ENCODE peak calls at places on chromosomes 6 and 20, in five cellular contexts. P is prostate gland, B is Peyer's patch, E is uterus, K is cardiac muscle cell. Z is an unnamed sample. For H3K4me1, the result is how much of the 10 kb centered on the place peaks cover.

GRCh38 chr6:106369739-106370138 is 9.2 kb downstream of the CRYBG1 start:
- DNase-seq in B (no peak), K (no peak), P (no peak), E (no peak), Z (no peak)

GRCh38 chr6:107807186-107807585 is 16.9 kb downstream of the SCML4 start:
- DNase-seq in E (no peak), B (no peak), P (no peak), K (no peak), Z (no peak)

GRCh38 chr20:54468082-54468481 is 7.3 kb upstream of the DOK5 start:
- DNase-seq in E (no peak), P (no peak), K (peak), B (no peak), Z (no peak)

GRCh38 chr6:31940256-31940664 is 5.6 kb upstream of the CFB start:
- DNase-seq in P (no peak), E (no peak), K (no peak), B (no peak), Z (no peak)

GRCh38 chr6:47238456-47238995 is 71.2 kb downstream of the TNFRSF21 start:
- DNase-seq in B (no peak), E (no peak), P (no peak), K (peak), Z (no peak)

GRCh38 chr20:28562510-28562898 is 2695.0 kb upstream of the DEFB115 start:
- DNase-seq in K (peak), B (no peak), E (no peak), P (no peak), Z (peak)

GRCh38 chr6:6583836-6584235 is 4.7 kb upstream of the LY86 start:
- DNase-seq in E (no peak), B (no peak), P (no peak), K (no peak), Z (no peak)

GRCh38 chr20:44057698-44058675 is 129.0 kb downstream of the JPH2 start:
- DNase-seq in B (no peak), P (no peak), E (no peak), K (peak), Z (no peak)

GRCh38 chr20:45012682-45013302 is 46.5 kb downstream of the STK4 start:
- DNase-seq in B (no peak), E (no peak), P (no peak), K (peak), Z (peak)

GRCh38 chr20:610130-611046 is at the start of gene TCF15:
- DNase-seq in P (no peak), B (no peak), E (no peak), K (peak), Z (no peak)

GRCh38 chr6:40779399-40779798 is 192.2 kb upstream of the LRFN2 start:
- DNase-seq in K (no peak), B (no peak), P (no peak), E (no peak), Z (no peak)

GRCh38 chr6:24836116-24836515 is 37.4 kb upstream of the ARMH2 start:
- DNase-seq in K (peak), P (peak), E (no peak), B (no peak), Z (no peak)

GRCh38 chr20:35831029-35831428 is 59.2 kb downstream of the PHF20 start:
- DNase-seq in K (no peak), E (no peak), B (no peak), P (no peak), Z (no peak)

GRCh38 chr20:58048096-58048702 is 180.3 kb downstream of the ANKRD60 start:
- DNase-seq in K (peak), B (no peak), P (peak), E (no peak), Z (peak)

GRCh38 chr20:38847840-38848239 is 42.3 kb downstream of the PPP1R16B start:
- DNase-seq in B (no peak), P (no peak), K (no peak), E (no peak), Z (no peak)

GRCh38 chr6:148303616-148304015 is 39.0 kb upstream of the SASH1 start:
- DNase-seq in B (no peak), E (no peak), P (no peak), K (no peak), Z (no peak)

GRCh38 chr6:108134213-108134973 is 31.4 kb upstream of the NR2E1 start:
- DNase-seq in P (no peak), K (no peak), B (no peak), E (no peak), Z (peak)

GRCh38 chr20:35506872-35507638 is 22.4 kb downstream of the C20orf173 start:
- DNase-seq in K (no peak), B (no peak), E (no peak), P (no peak), Z (no peak)

GRCh38 chr20:35122787-35123405 is 24.2 kb downstream of the EDEM2 start:
- DNase-seq in E (no peak), P (no peak), B (no peak), K (no peak), Z (no peak)

GRCh38 chr6:111844376-111844775 is 28.9 kb downstream of the FYN start:
- DNase-seq in B (no peak), E (no peak), P (no peak), K (no peak), Z (no peak)

GRCh38 chr6:138035070-138035469 is 72.1 kb downstream of the PERP start:
- DNase-seq in E (no peak), P (peak), B (no peak), K (no peak), Z (no peak)

GRCh38 chr20:35546127-35546526 is 4.2 kb downstream of the ERGIC3 start:
- DNase-seq in B (no peak), K (no peak), E (no peak), P (no peak), Z (no peak)

GRCh38 chr6:132569170-132569569 is 952 bp upstream of the TAAR6 start:
- DNase-seq in E (no peak), P (no peak), B (no peak), K (no peak), Z (no peak)

GRCh38 chr6:1611322-1611571 is 1.5 kb downstream of the FOXC1 start:
- DNase-seq in P (no peak), E (no peak), B (no peak), K (peak), Z (peak)

GRCh38 chr6:80674669-80675068 is 568.2 kb downstream of the BCKDHB start:
- DNase-seq in P (no peak), E (no peak), B (no peak), K (no peak), Z (no peak)

GRCh38 chr20:5316188-5317158 is at the start of gene PROKR2:
- DNase-seq in B (no peak), K (peak), P (no peak), E (no peak), Z (no peak)

GRCh38 chr20:56581701-56582100 is 47.4 kb upstream of the TFAP2C start:
- DNase-seq in P (no peak), E (no peak), K (no peak), B (no peak), Z (no peak)

GRCh38 chr20:44176833-44177533 is 10.0 kb downstream of the JPH2 start:
- DNase-seq in B (no peak), P (no peak), E (no peak), K (no peak), Z (peak)

GRCh38 chr6:82131441-82131840 is 116.1 kb downstream of the IBTK start:
- DNase-seq in B (no peak), P (no peak), K (no peak), E (no peak), Z (no peak)

GRCh38 chr6:109296305-109296915 is 85.9 kb downstream of the CD164 start:
- DNase-seq in E (no peak), P (peak), K (no peak), B (no peak), Z (no peak)

GRCh38 chr6:40556023-40556422 is 31.1 kb downstream of the LRFN2 start:
- DNase-seq in B (no peak), K (no peak), E (no peak), P (no peak), Z (no peak)

GRCh38 chr6:63565058-63565726 is 7.1 kb upstream of the LOC128125822 start:
- DNase-seq in P (no peak), B (no peak), E (no peak), K (no peak), Z (no peak)

GRCh38 chr20:5153612-5154542 is 27.1 kb downstream of the CDS2 start:
- DNase-seq in P (no peak), B (no peak), K (no peak), E (no peak), Z (no peak)

GRCh38 chr6:110180228-110181008 is at the start of gene CDC40:
- DNase-seq in P (peak), K (no peak), B (peak), E (peak), Z (no peak)

GRCh38 chr20:61857884-61858283 is 207.8 kb downstream of the TAF4 start:
- DNase-seq in P (no peak), E (no peak), K (no peak), B (no peak), Z (no peak)

GRCh38 chr6:132020138-132020551 is 69.0 kb upstream of the CCN2 start:
- DNase-seq in P (peak), E (peak), B (no peak), K (no peak), Z (peak)

GRCh38 chr6:112253842-112254816 is at the start of gene LAMA4:
- DNase-seq in P (no peak), E (peak), K (peak), B (no peak), Z (peak)

GRCh38 chr20:47319517-47320252 is 36.8 kb downstream of the ZMYND8 start:
- DNase-seq in B (no peak), P (peak), E (peak), K (peak), Z (peak)
- H3K4me1 ChIP-seq in B (under half), P (under half), E (under half), K (half or more), Z (under half)

GRCh38 chr20:51021067-51022025 is 1.6 kb downstream of the KCNG1 start:
- DNase-seq in K (peak), B (no peak), E (no peak), P (no peak), Z (no peak)
- H3K4me3 ChIP-seq in K (peak), B (peak), E (peak), P (no peak), Z (no peak)

GRCh38 chr6:2962636-2963035 is 8.7 kb downstream of the SERPINB6 start:
- DNase-seq in K (no peak), E (no peak), P (no peak), B (no peak), Z (no peak)

GRCh38 chr6:2963756-2964155 is 7.6 kb downstream of the SERPINB6 start:
- DNase-seq in E (no peak), P (no peak), K (no peak), B (no peak), Z (no peak)

GRCh38 chr6:2966347-2966746 is 5.0 kb downstream of the SERPINB6 start:
- DNase-seq in B (no peak), E (no peak), K (no peak), P (no peak), Z (no peak)

GRCh38 chr6:2961971-2962370 is 9.4 kb downstream of the SERPINB6 start:
- DNase-seq in K (no peak), B (no peak), P (peak), E (no peak), Z (no peak)

GRCh38 chr6:2964793-2965503 is 6.4 kb downstream of the SERPINB6 start:
- DNase-seq in K (no peak), E (no peak), P (no peak), B (no peak), Z (no peak)
- H3K4me1 ChIP-seq in K (under half), E (under half), P (under half), B (under half), Z (under half)

GRCh38 chr6:33431880-33432541 is 12.1 kb downstream of the SYNGAP1 start:
- DNase-seq in E (no peak), K (no peak), P (no peak), B (peak), Z (no peak)
- H3K4me3 ChIP-seq in E (no peak), K (peak), P (no peak), B (no peak), Z (no peak)

DNA sequence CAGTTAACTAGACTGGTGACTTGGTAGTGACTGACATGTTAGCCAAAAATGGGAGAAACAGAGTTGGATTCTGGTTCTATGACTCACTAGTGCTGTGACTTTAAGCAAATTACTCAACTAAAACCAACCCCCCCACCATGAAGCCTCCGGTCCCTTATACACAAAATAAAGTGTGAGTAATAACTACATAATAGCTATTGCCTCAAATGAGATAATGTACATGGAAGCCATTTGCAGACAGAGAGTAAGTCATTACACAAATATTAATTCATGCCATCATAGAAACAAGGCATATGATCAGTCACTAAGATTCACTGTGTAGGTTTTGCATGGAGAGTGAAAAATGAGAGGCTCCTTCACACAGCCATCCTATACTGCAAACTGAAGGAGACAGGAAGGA is 111.9 kb downstream of the HIVEP2 start:
- DNase-seq in E (no peak), P (no peak), K (peak), B (no peak), Z (no peak)
- H3K4me1 ChIP-seq in E (under half), P (under half), K (under half), B (under half), Z (under half)

GRCh38 chr6:102402635-102403329 is 1009.3 kb downstream of the GRIK2 start:
- DNase-seq in P (no peak), B (no peak), E (no peak), K (no peak), Z (no peak)

GRCh38 chr6:102407886-102408741 is 1014.6 kb downstream of the GRIK2 start:
- DNase-seq in P (no peak), K (no peak), E (no peak), B (no peak), Z (no peak)

GRCh38 chr6:102405860-102406259 is 1012.4 kb downstream of the GRIK2 start:
- DNase-seq in K (no peak), B (no peak), P (no peak), E (no peak), Z (no peak)
- H3K4me3 ChIP-seq in K (no peak), B (no peak), P (no peak), E (no peak), Z (no peak)